ENCODE peak calls at places on chromosomes 6 and 20, in ten cellular contexts. U, P, Y, D, M, S, G, H, N and V are unnamed samples. For H3K4me1 and H3K27me3, the result is how much of the 10 kb centered on the place peaks cover.

GRCh38 chr6:114194362-114195343 is 148.2 kb downstream of the HS3ST5 start:
- DNase-seq in U (no peak), N (peak), M (no peak), S (peak), P (no peak), G (peak), Y (no peak), D (no peak), H (peak), V (no peak)

GRCh38 chr6:136150961-136151360 is 99.2 kb downstream of the MTFR2 start:
- DNase-seq in G (no peak), Y (no peak), P (no peak), M (no peak), U (no peak), S (no peak), H (no peak), D (no peak), N (no peak), V (no peak)

GRCh38 chr6:16754864-16755263 is 6.4 kb downstream of the ATXN1 start:
- DNase-seq in N (no peak), D (no peak), H (no peak), P (peak), M (no peak), Y (no peak), S (no peak), U (no peak), G (no peak), V (no peak)

GRCh38 chr6:130362128-130362527 is 3.7 kb upstream of the TMEM200A start:
- DNase-seq in U (no peak), H (no peak), N (no peak), D (no peak), G (no peak), Y (peak), P (peak), M (no peak), S (peak), V (no peak)

GRCh38 chr6:169921853-169922779 is 170.7 kb downstream of the ERMARD start:
- DNase-seq in G (no peak), U (peak), S (no peak), N (no peak), P (no peak), M (no peak), D (no peak), Y (no peak), H (no peak), V (no peak)

GRCh38 chr6:168239374-168239773 is 80.2 kb downstream of the DACT2 start:
- DNase-seq in D (no peak), Y (no peak), U (no peak), M (no peak), P (no peak), H (no peak), G (peak), S (no peak), N (no peak), V (no peak)

GRCh38 chr20:1802385-1803215 is 92.6 kb upstream of the SIRPA start:
- DNase-seq in H (no peak), S (peak), M (peak), Y (peak), N (peak), P (peak), U (peak), G (peak), D (peak), V (peak)

GRCh38 chr20:52103911-52104545 is 87.6 kb downstream of the ZFP64 start:
- DNase-seq in N (no peak), G (peak), H (no peak), S (no peak), Y (peak), U (no peak), P (no peak), D (no peak), M (no peak), V (no peak)

GRCh38 chr6:63458480-63459115 is 113.7 kb upstream of the LOC128125822 start:
- DNase-seq in U (no peak), D (no peak), S (no peak), M (no peak), G (no peak), Y (no peak), N (no peak), P (no peak), H (no peak), V (no peak)

GRCh38 chr6:14396826-14397517 is 279.4 kb downstream of the CD83 start:
- DNase-seq in U (peak), P (peak), H (peak), Y (peak), G (peak), S (peak), N (no peak), D (no peak), M (no peak), V (peak)

GRCh38 chr20:12289476-12289875 is 371.8 kb downstream of the BTBD3 start:
- DNase-seq in P (peak), G (no peak), M (no peak), Y (no peak), U (no peak), H (no peak), D (no peak), N (no peak), S (no peak), V (no peak)

GRCh38 chr6:70277480-70277879 is 25.4 kb downstream of the COL9A1 start:
- DNase-seq in Y (no peak), H (no peak), G (peak), N (no peak), P (peak), S (no peak), U (no peak), M (no peak), D (no peak), V (no peak)

GRCh38 chr6:1679691-1680068 is 70.0 kb downstream of the FOXC1 start:
- DNase-seq in U (no peak), P (peak), G (no peak), N (no peak), M (no peak), Y (no peak), H (no peak), S (no peak), D (no peak), V (no peak)

GRCh38 chr6:71396410-71396801 is 107.8 kb downstream of the OGFRL1 start:
- DNase-seq in D (no peak), G (no peak), S (no peak), Y (no peak), P (no peak), H (no peak), U (no peak), N (no peak), M (no peak), V (no peak)

GRCh38 chr6:157682856-157683481 is 140.1 kb upstream of the SNX9 start:
- DNase-seq in G (peak), M (no peak), Y (no peak), S (no peak), U (no peak), D (no peak), N (no peak), P (peak), H (no peak), V (no peak)

GRCh38 chr6:15322781-15323536 is 77.1 kb downstream of the JARID2 start:
- DNase-seq in D (no peak), H (peak), G (no peak), Y (no peak), S (no peak), M (no peak), U (no peak), N (no peak), P (peak), V (peak)

GRCh38 chr6:109397020-109397419 is 14.8 kb upstream of the CD164 start:
- DNase-seq in P (peak), M (no peak), N (no peak), S (peak), H (no peak), Y (peak), G (peak), U (no peak), D (no peak), V (no peak)

GRCh38 chr6:111722220-111722731 is 116.6 kb upstream of the TRAF3IP2 start:
- DNase-seq in Y (no peak), M (no peak), N (no peak), G (peak), U (no peak), H (no peak), D (no peak), P (peak), S (no peak), V (no peak)

GRCh38 chr6:52596371-52597028 is 19.6 kb upstream of the TRAM2 start:
- DNase-seq in Y (no peak), D (no peak), U (no peak), G (peak), M (no peak), S (no peak), N (no peak), H (no peak), P (no peak), V (no peak)

GRCh38 chr6:29736563-29736962 is 13.3 kb downstream of the HLA-F start:
- DNase-seq in G (no peak), N (no peak), Y (no peak), H (no peak), U (no peak), S (no peak), D (no peak), M (no peak), P (no peak), V (no peak)

GRCh38 chr6:3347237-3347636 is 88.5 kb downstream of the PSMG4 start:
- DNase-seq in G (no peak), Y (no peak), D (no peak), N (no peak), S (peak), M (no peak), H (no peak), U (no peak), P (no peak), V (no peak)
- H3K4me1 ChIP-seq in G (under half), Y (under half), D (under half), N (under half), S (half or more), M (under half), H (under half), U (under half), P (under half), V (under half)

DNA sequence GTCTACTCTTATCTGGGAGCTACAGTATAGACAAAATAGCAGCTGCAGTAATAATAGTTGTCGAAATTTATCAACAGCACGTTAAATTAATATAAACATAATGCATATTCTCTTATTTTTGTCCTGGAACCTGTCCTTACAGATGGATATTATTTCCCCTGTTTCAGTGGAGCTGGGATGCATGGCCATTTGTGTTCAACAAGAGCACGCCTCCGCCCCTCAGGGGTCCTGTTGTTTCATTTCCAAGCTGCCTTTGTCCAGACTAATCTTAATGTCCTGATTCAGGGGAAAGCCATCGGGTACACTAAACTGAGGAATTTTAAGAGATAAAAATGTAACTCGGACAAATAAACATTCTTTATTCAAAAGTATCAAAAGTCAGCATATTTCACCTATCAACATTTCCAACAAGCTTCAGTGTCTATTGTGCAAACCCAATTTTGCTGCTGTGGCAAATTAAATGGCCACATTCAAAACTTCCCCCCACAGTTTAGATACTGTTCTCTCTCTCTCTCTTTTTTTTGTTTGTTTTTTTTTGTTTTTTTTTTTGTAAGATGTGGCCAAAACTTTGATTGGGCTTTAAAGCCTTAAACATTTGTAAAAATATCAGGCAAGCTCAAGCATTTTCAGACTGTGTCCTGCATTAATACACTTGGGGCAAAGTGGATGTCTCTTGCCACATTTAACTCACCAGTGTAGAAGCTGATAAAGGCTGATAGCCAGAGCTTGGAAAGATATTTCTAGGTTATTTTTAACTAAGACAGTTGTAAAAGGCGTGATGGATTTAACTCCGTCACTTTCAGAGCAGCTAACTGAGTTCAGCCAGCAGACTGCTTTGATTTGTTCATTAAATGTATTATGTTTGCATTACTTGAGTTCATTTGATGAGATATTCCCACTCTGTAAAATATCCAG is 112.5 kb upstream of the QKI start:
- DNase-seq in N (no peak), D (no peak), S (no peak), M (no peak), Y (no peak), U (no peak), G (no peak), P (no peak), H (no peak), V (no peak)
- H3K27me3 ChIP-seq in N (under half), D (under half), S (under half), M (under half), Y (under half), U (under half), G (under half), P (under half), H (under half), V (under half)

GRCh38 chr20:23149623-23150279 is 63.6 kb upstream of the CD93 start:
- DNase-seq in D (no peak), U (no peak), G (no peak), N (no peak), Y (no peak), S (peak), P (peak), M (no peak), H (peak), V (no peak)
- H3K27ac ChIP-seq in D (no peak), U (no peak), G (peak), N (no peak), Y (no peak), S (peak), P (peak), M (peak), H (no peak), V (no peak)

GRCh38 chr20:62917720-62918119 is 8.6 kb downstream of the DIDO1 start:
- DNase-seq in M (no peak), D (no peak), S (no peak), P (no peak), U (no peak), H (no peak), Y (no peak), N (no peak), G (no peak), V (no peak)
- H3K4me1 ChIP-seq in M (half or more), D (under half), S (under half), P (under half), U (half or more), H (half or more), Y (half or more), N (under half), G (under half), V (under half)